ENCODE peak calls at places on chromosomes 6 and 20, in five cellular contexts. L, V, E, C and A are unnamed samples. For H3K4me1, the result is how much of the 10 kb centered on the place peaks cover.

GRCh38 chr20:1894471-1894950 is 696 bp upstream of the SIRPA start:
- DNase-seq in L (peak), V (peak), E (peak), C (peak), A (peak)

GRCh38 chr6:119479860-119480655 is 130.5 kb upstream of the MAN1A1 start:
- DNase-seq in L (peak), V (no peak), E (no peak), C (no peak), A (no peak)

GRCh38 chr6:158560787-158561246 is 926 bp downstream of the TMEM181 start:
- DNase-seq in L (no peak), V (no peak), E (peak), C (no peak), A (peak)

GRCh38 chr6:116280161-116280959 is 630 bp upstream of the TSPYL1 start:
- DNase-seq in L (peak), V (no peak), E (no peak), C (no peak), A (no peak)

GRCh38 chr6:144405173-144405572 is 120.0 kb downstream of the UTRN start:
- DNase-seq in L (peak), V (no peak), E (no peak), C (no peak), A (no peak)

GRCh38 chr20:62296724-62297448 is 5.9 kb upstream of the ADRM1 start:
- DNase-seq in L (no peak), V (peak), E (peak), C (no peak), A (peak)

GRCh38 chr20:4021905-4022304 is 6.5 kb upstream of the RNF24 start:
- DNase-seq in L (peak), V (no peak), E (no peak), C (no peak), A (no peak)

GRCh38 chr20:8913452-8913851 is 155.4 kb upstream of the PLCB4 start:
- DNase-seq in L (no peak), V (no peak), E (no peak), C (no peak), A (no peak)

GRCh38 chr6:140572129-140572528 is 1197.7 kb upstream of the CITED2 start:
- DNase-seq in L (peak), V (no peak), E (no peak), C (no peak), A (no peak)

GRCh38 chr6:140566706-140567330 is 1192.4 kb upstream of the CITED2 start:
- DNase-seq in L (peak), V (no peak), E (no peak), C (no peak), A (no peak)

GRCh38 chr6:140572867-140573266 is 1198.4 kb upstream of the CITED2 start:
- DNase-seq in L (no peak), V (no peak), E (no peak), C (no peak), A (no peak)

GRCh38 chr6:140567469-140567868 is 1193.0 kb upstream of the CITED2 start:
- DNase-seq in L (peak), V (no peak), E (no peak), C (no peak), A (no peak)

DNA sequence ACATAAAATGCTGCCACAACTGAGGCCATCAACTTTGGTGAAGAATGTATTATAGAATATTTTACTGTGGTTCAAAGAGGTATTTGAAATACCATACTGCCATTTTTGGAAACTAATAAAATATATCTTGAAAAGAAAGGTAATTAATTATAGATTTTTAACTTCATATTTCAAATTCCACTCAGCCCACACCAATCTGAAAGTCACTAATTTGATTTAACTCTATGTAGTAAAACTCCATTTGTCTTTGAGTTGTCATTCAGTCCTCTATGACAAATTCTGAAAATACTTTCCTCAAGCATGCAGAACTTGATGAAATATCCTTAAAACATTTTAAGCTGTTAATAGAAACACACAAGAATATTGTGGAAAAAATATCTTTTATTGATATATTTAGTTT is 1196.7 kb upstream of the CITED2 start:
- DNase-seq in L (peak), V (no peak), E (no peak), C (no peak), A (no peak)
- H3K27ac ChIP-seq in L (no peak), V (no peak), E (no peak), C (no peak), A (no peak)

GRCh38 chr20:31595654-31596411 is 9.3 kb upstream of the ID1 start:
- DNase-seq in L (peak), V (peak), E (peak), C (peak), A (peak)
- TF ChIP-seq POLR2A in L (peak), V (no peak), E (no peak), C (peak), A (no peak)

GRCh38 chr20:17650301-17650761 is 31.7 kb downstream of the RRBP1 start:
- DNase-seq in L (no peak), V (no peak), E (peak), C (no peak), A (no peak)

GRCh38 chr20:17647391-17648305 is 34.4 kb downstream of the RRBP1 start:
- DNase-seq in L (no peak), V (no peak), E (no peak), C (no peak), A (no peak)

GRCh38 chr20:17648306-17648646 is 33.8 kb downstream of the RRBP1 start:
- DNase-seq in L (no peak), V (no peak), E (no peak), C (no peak), A (no peak)

GRCh38 chr20:17650816-17651760 is 31.0 kb downstream of the RRBP1 start:
- DNase-seq in L (peak), V (no peak), E (no peak), C (no peak), A (peak)

GRCh38 chr20:17648782-17649730 is 33.0 kb downstream of the RRBP1 start:
- DNase-seq in L (no peak), V (no peak), E (peak), C (peak), A (peak)
- H3K4me1 ChIP-seq in L (under half), V (under half), E (half or more), C (under half), A (under half)

GRCh38 chr6:106014930-106015329 is 71.2 kb upstream of the PRDM1 start:
- DNase-seq in L (no peak), V (no peak), E (no peak), C (no peak), A (no peak)
- H3K27ac ChIP-seq in L (no peak), V (no peak), E (no peak), C (no peak), A (no peak)

DNA sequence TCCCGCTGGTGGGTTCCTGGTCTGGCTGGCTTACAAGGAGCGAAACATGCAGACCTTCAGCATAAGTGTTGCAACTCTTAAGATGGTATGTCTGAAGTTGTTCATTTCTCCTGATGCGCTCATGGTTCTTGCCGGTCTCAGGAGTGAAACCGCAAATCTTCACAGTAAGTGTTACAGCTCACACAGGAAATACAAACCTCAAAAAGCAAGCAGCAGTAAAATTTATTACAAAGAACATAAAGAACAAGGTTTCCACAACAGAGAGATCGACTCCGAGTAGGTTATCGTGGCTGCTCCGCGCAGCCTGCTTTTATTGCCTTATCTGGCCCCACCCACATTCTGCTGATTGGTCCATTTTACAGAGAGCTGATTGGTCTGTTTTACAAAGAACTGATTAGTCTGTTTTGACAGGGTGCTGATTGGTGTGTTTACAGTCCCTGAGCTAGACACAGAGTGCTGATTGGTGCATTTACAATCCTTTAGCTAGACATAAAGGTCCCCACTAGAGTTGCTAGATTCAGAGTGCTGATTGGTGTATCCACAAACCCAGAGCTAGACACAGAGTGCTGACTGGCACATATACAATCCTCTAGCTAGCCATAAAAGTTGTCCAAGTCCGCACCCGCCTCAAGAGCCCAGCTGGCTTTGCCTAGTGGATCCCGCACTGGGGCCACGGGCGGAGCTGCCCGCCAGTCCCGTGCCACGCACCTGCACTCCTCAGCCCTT is 39.2 kb downstream of the TRIM27 start:
- DNase-seq in L (no peak), V (peak), E (no peak), C (no peak), A (no peak)
- TF ChIP-seq POLR2A in L (no peak), V (no peak), E (no peak), C (no peak), A (no peak)

DNA sequence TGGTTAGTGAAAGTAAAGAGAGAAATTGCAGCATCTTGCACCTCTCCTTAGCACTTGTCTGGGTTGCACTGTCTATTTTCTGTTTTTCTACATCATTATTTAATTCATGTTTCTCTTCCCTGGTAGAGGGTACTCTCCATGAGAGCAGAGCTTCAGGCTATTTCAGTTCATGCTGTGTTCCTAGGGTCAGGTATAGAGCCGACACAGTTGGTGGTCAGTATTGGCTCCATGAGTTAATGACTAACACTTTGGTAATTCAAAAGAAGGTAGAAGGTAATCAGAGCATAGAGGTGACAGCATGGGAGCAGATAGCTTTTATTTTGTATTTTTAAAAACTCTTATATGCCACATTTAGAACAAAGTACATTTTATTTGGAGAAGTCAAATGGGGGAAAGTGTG is 42.7 kb downstream of the RIMS1 start:
- DNase-seq in L (no peak), V (no peak), E (no peak), C (no peak), A (no peak)
- H3K4me1 ChIP-seq in L (under half), V (under half), E (under half), C (under half), A (under half)

GRCh38 chr20:36574278-36575065 is 1.1 kb downstream of the TGIF2 start:
- DNase-seq in L (peak), V (peak), E (peak), C (peak), A (peak)
- H3K27ac ChIP-seq in L (peak), V (peak), E (peak), C (peak), A (peak)

DNA sequence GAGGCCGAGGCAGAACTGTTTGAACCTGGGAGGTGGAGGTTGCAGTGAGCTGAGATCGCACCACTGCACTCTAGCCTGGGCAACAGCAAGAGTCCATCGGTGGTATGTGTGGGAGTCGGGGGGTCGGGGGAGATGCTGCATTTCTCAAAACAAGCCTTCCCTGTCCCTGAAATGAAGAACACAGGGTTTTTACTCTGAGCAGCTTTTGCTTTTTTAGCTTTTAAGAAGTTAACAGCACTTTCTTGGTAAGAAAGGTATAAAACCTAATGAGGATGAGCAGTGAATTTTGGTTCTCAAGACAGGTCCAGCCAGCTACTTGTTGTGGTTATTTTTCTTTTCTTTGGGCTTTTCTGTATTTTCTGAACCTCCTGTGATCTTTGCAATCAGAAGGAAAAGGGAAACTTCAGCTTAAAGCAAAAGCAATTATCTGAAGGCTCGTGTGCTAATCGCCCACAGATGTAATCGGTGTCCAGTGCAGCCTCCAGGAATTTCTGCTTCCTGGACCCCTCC is 3.7 kb downstream of the RPL10A start:
- DNase-seq in L (no peak), V (no peak), E (no peak), C (no peak), A (no peak)
- TF ChIP-seq POLR2A in L (no peak), V (no peak), E (no peak), C (no peak), A (no peak)